ENCODE peak calls at places on chromosomes 6 and 20, in six cellular contexts. T is uterus; A is fibroblast of lung; X is CD4-positive, alpha-beta memory T cell; P is HCT116; Y is aorta. U is an unnamed sample. For H3K4me1, the result is how much of the 10 kb centered on the place peaks cover.

GRCh38 chr6:17580518-17581048 is 19.5 kb upstream of the FAM8A1 start:
- DNase-seq in X (no peak), T (peak), A (peak), Y (peak), P (no peak), U (no peak)

GRCh38 chr6:82862543-82862942 is 203.1 kb downstream of the UBE3D start:
- DNase-seq in T (no peak), Y (no peak), A (peak), P (peak), X (no peak), U (no peak)

GRCh38 chr6:37862992-37863391 is 43.5 kb downstream of the ZFAND3 start:
- DNase-seq in X (no peak), T (no peak), P (no peak), A (peak), Y (no peak), U (no peak)

GRCh38 chr20:21125072-21125848 is 622 bp upstream of the KIZ start:
- DNase-seq in A (peak), X (no peak), Y (peak), P (peak), T (peak), U (no peak)

GRCh38 chr6:124324237-124324636 is 520.6 kb downstream of the NKAIN2 start:
- DNase-seq in P (no peak), X (no peak), A (no peak), Y (no peak), T (no peak), U (no peak)

GRCh38 chr20:57592263-57593092 is 27.7 kb downstream of the ZBP1 start:
- DNase-seq in X (no peak), Y (peak), T (no peak), A (no peak), P (no peak), U (no peak)

GRCh38 chr6:112383191-112383590 is 36.1 kb downstream of the RFPL4B start:
- DNase-seq in T (no peak), A (no peak), Y (no peak), P (no peak), X (no peak), U (no peak)

GRCh38 chr6:51323056-51323455 is 504.4 kb downstream of the TFAP2B start:
- DNase-seq in Y (no peak), X (no peak), A (no peak), T (no peak), P (no peak), U (no peak)

GRCh38 chr20:62412194-62413024 is 5.3 kb upstream of the CABLES2 start:
- DNase-seq in A (no peak), P (no peak), Y (no peak), T (no peak), X (no peak), U (no peak)

GRCh38 chr6:144265390-144265789 is 19.7 kb upstream of the UTRN start:
- DNase-seq in Y (no peak), X (no peak), P (no peak), A (peak), T (no peak), U (no peak)

GRCh38 chr20:23356203-23356602 is 5.6 kb downstream of the NXT1 start:
- DNase-seq in Y (no peak), A (no peak), T (no peak), P (no peak), X (no peak), U (no peak)

DNA sequence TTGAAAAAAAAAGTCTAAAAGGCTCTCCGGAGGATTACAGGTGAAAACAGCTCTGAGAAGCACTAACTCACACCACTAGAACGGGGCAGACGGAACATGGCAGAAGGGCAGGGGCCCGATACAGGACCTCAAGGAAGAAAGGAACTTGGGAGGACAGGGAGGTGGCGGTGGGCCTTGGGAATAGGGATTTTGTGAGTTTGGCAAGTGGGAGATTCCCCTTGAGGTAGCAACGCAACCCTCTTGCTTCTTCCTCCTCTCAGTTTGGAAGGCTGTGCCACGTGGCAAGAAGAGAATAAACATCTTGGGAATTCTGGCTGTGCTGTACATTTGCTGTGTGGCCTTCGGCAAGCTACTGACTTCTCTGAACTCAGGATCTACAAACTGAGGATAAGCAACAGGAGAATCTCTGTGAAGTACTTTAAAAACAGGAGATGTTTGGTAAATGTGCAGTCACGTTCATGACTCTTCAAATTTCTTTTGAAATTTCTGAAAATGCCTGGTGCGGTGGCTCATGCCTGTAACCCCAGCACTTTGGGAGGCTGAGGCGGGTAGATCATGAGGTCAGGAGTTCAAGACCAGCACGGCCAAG is 220.8 kb downstream of the BCAS1 start:
- DNase-seq in T (no peak), A (no peak), X (no peak), Y (no peak), P (no peak), U (no peak)
- H3K4me1 ChIP-seq in T (under half), A (under half), X (under half), Y (under half), P (under half), U (under half)

DNA sequence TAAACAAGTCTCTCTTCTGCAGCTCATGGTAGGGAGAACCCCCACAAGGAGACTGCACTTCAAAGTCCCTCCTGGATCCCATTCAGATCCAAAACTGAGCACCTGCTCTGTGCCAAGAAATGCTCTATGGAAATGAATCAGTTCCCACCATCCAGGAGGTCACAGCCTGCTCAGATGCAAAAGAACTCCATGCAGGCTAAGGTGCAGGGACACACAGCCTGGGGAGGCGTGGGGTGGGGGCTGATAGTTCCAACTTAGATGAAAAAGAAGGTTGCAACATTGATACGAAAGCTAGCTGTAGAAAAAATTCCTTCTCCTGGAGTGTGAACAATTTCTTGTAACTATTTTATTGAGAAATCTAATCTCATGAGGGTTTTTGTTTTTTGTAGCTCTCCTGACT is 111.0 kb upstream of the TMEM170B start:
- DNase-seq in P (no peak), Y (no peak), T (no peak), A (no peak), X (no peak), U (no peak)
- H3K4me1 ChIP-seq in P (under half), Y (under half), T (under half), A (under half), X (under half), U (under half)

GRCh38 chr6:149471801-149472200 is 13.0 kb downstream of the ZC3H12D start:
- DNase-seq in T (no peak), Y (no peak), A (no peak), X (peak), P (no peak), U (no peak)
- H3K4me1 ChIP-seq in T (under half), Y (under half), A (under half), X (half or more), P (under half), U (under half)

GRCh38 chr6:85641522-85641915 is 1.2 kb downstream of the SYNCRIP start:
- DNase-seq in X (no peak), P (no peak), Y (no peak), T (no peak), A (no peak), U (no peak)
- H3K4me1 ChIP-seq in X (half or more), P (under half), Y (under half), T (under half), A (under half), U (half or more)

GRCh38 chr20:47574616-47575401 is 73.1 kb downstream of the NCOA3 start:
- DNase-seq in T (no peak), A (peak), Y (no peak), P (no peak), X (no peak), U (no peak)
- H3K4me1 ChIP-seq in T (under half), A (under half), Y (under half), P (half or more), X (half or more), U (under half)

GRCh38 chr6:27139753-27140522 is 107.6 kb upstream of the PRSS16 start:
- DNase-seq in P (no peak), A (peak), X (peak), Y (no peak), T (no peak), U (no peak)
- H3K4me1 ChIP-seq in P (under half), A (under half), X (under half), Y (under half), T (under half), U (under half)